ENCODE peak calls at places on chromosomes 4 and X, in nine cellular contexts. X, N, U, F, Q, Y, S, B and E are unnamed samples.

GRCh38 chr4:185096032-185096653 is 46.9 kb upstream of the SLC25A4 start:
- DNase-seq in X (peak; percentile 52), N (no peak), U (peak; percentile 57), F (peak; percentile 45), Q (peak; percentile 70), Y (peak; percentile 41), S (no peak), B (peak; percentile 49), E (peak; percentile 36)

GRCh38 chrX:2397648-2398340 is 103.0 kb downstream of the DHRSX start:
- DNase-seq in X (no peak), N (no peak), U (no peak), F (no peak), Q (peak; percentile 58), Y (no peak), S (no peak), B (peak; percentile 30), E (no peak)

GRCh38 chr4:152106113-152106763 is 345.4 kb upstream of the GATB start:
- DNase-seq in X (no peak), N (no peak), U (no peak), F (peak; percentile 66), Q (peak; percentile 95), Y (peak; percentile 28), S (peak; percentile 49), B (peak; percentile 90), E (peak; percentile 22)

GRCh38 chrX:82756272-82756671 is 751.8 kb upstream of the POU3F4 start:
- DNase-seq in X (no peak), N (no peak), U (no peak), F (no peak), Q (no peak), Y (no peak), S (no peak), B (peak; percentile 2), E (peak; percentile 30)

GRCh38 chrX:51407520-51408409 is 75.1 kb downstream of the NUDT10 start:
- DNase-seq in X (no peak), N (no peak), U (no peak), F (no peak), Q (no peak), Y (no peak), S (no peak), B (no peak), E (no peak)

GRCh38 chr4:108359936-108360681 is 191.4 kb upstream of the LEF1 start:
- DNase-seq in X (peak; percentile 85), N (no peak), U (no peak), F (no peak), Q (no peak), Y (no peak), S (no peak), B (no peak), E (no peak)

GRCh38 chr4:25865586-25865985 is 2.8 kb upstream of the SEL1L3 start:
- DNase-seq in X (no peak), N (no peak), U (no peak), F (peak; percentile 65), Q (peak; percentile 31), Y (no peak), S (no peak), B (peak; percentile 98), E (peak; percentile 82)

GRCh38 chr4:8334786-8335460 is 65.4 kb downstream of the HTRA3 start:
- DNase-seq in X (no peak), N (no peak), U (no peak), F (peak; percentile 23), Q (no peak), Y (no peak), S (peak; percentile 11), B (no peak), E (no peak)

GRCh38 chr4:111628437-111628836 is 516.8 kb upstream of the FAM241A start:
- DNase-seq in X (no peak), N (no peak), U (no peak), F (no peak), Q (no peak), Y (no peak), S (no peak), B (no peak), E (no peak)

GRCh38 chrX:40054793-40055192 is 43.0 kb downstream of the BCOR start:
- DNase-seq in X (no peak), N (no peak), U (no peak), F (no peak), Q (no peak), Y (no peak), S (no peak), B (no peak), E (no peak)

GRCh38 chrX:110786486-110786885 is 9.1 kb downstream of the CHRDL1 start:
- DNase-seq in X (no peak), N (no peak), U (no peak), F (no peak), Q (no peak), Y (no peak), S (no peak), B (no peak), E (no peak)

GRCh38 chrX:108268434-108269080 is 169.7 kb downstream of the COL4A6 start:
- DNase-seq in X (no peak), N (no peak), U (no peak), F (no peak), Q (peak; percentile 18), Y (no peak), S (no peak), B (no peak), E (peak; percentile 28)

GRCh38 chrX:135544338-135544948 is 24.0 kb downstream of the INTS6L start:
- DNase-seq in X (no peak), N (no peak), U (no peak), F (no peak), Q (no peak), Y (no peak), S (no peak), B (no peak), E (no peak)

GRCh38 chr4:107058828-107059227 is 22.7 kb upstream of the DKK2 start:
- DNase-seq in X (no peak), N (no peak), U (no peak), F (no peak), Q (no peak), Y (no peak), S (no peak), B (peak; percentile 7), E (no peak)

GRCh38 chrX:118968031-118968430 is 6.4 kb upstream of the LONRF3 start:
- DNase-seq in X (no peak), N (no peak), U (no peak), F (no peak), Q (no peak), Y (no peak), S (no peak), B (peak; percentile 26), E (no peak)

GRCh38 chrX:6644411-6644810 is 109.5 kb upstream of the VCX3A start:
- DNase-seq in X (no peak), N (no peak), U (no peak), F (no peak), Q (no peak), Y (no peak), S (no peak), B (no peak), E (no peak)
- TF ChIP-seq CTCF in X (no peak), N (no peak), U (peak; percentile 39), F (no peak), Q (no peak), Y (peak; percentile 42), S (no peak), B (no peak), E (no peak)

DNA sequence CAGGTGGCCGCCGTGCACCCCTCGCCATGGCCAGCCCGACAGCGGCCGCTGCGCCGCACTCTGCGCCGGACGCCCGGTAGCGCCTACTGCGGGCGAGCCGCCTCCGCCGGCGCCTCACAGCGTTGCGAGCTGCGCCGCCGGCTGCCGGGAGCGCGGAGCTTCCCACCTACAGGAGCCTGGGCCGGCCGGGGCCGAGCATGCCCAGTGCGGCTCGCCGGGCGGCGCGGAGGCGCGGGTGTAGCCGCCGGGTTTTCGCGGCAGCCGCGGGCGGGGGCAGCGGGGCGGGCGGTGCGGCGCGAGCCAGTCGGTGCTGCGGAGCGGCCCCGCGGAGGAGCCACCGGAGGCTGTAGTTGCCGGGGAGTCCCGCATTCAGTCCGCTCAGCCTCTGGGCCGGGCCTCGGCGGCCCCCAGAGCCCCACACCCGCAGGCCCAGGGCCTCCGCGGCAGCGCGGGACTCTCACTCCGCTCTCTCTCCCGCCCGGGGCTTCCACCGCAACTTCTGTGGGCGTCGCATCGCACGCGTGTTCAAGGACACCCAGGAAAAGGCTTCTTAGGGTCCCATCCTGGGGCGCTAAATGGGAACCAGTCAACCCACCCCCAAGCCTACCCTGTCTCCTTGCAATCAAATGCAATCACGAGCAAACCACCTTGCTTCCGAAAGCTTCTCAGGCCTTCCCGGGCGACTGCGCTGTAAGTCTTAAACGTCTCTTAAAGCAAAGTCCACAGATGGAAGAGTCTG is at the start of gene MFAP3L:
- DNase-seq in X (peak; percentile 94), N (peak; percentile 72), U (peak; percentile 97), F (peak; percentile 92), Q (peak; percentile 90), Y (peak; percentile 94), S (peak; percentile 90), B (peak; percentile 81), E (peak; percentile 89)
- TF ChIP-seq CTCF in X (no peak), N (no peak), U (peak; percentile 20), F (no peak), Q (no peak), Y (no peak), S (no peak), B (peak; percentile 19), E (no peak)

DNA sequence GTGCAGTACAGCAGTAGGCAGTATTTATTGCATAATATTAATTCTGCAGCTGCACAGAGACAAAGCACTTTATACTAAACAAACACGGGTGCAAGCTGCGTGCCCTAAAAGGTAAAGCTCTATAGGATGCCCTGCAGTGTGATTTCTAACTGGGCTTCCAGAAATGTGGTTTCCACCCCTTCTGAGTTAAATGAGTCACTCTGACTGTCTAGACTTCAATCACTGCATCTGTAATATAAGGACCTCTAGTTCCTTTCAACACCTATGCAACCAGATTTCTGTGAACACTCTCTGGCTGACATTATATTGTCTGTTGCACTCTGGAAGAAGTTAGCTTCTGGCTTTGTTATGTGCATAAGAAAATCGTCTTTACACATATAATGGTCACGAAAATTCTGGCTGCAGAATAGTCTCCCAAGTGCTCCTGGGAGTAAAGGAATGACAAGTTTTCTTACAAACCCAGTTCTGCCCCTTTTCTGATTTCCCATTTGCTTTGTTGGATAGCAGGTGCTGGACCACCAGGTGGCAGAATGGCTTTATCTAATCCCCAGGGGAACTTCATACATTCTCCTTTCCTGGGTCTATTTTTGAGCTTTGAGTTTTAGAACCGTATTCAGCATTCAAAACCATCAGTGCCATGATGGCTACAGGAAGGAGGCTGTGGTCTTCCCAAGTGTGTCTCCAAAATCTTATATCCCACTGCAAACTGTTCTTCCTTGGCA is 842.2 kb downstream of the STIM2 start:
- DNase-seq in X (peak; percentile 41), N (no peak), U (peak; percentile 41), F (no peak), Q (no peak), Y (peak; percentile 15), S (no peak), B (peak; percentile 3), E (peak; percentile 16)
- TF ChIP-seq CTCF in X (no peak), N (no peak), U (peak; percentile 60), F (no peak), Q (no peak), Y (peak; percentile 36), S (no peak), B (peak; percentile 9), E (no peak)

GRCh38 chr4:144318797-144319196 is 178.3 kb upstream of the GYPA start:
- DNase-seq in X (no peak), N (no peak), U (no peak), F (no peak), Q (no peak), Y (no peak), S (no peak), B (no peak), E (no peak)
- TF ChIP-seq CTCF in X (no peak), N (no peak), U (peak; percentile 26), F (no peak), Q (no peak), Y (peak; percentile 28), S (no peak), B (no peak), E (no peak)

GRCh38 chrX:87755493-87755892 is 237.9 kb downstream of the KLHL4 start:
- DNase-seq in X (no peak), N (no peak), U (no peak), F (no peak), Q (no peak), Y (no peak), S (no peak), B (no peak), E (no peak)
- TF ChIP-seq CTCF in X (no peak), N (no peak), U (no peak), F (no peak), Q (no peak), Y (no peak), S (no peak), B (no peak), E (no peak)